ENCODE peak calls at places on chromosomes 11 and 22, in five cellular contexts. Y is heart left ventricle, H is mucosa of descending colon, J is Karpas-422, Q is endothelial cell of umbilical vein. U is an unnamed sample.

GRCh38 chr11:45265963-45266692 is 20.0 kb downstream of the SYT13 start:
- DNase-seq in Y (no peak), H (no peak), J (no peak), Q (no peak), U (no peak)

GRCh38 chr11:11534981-11535380 is 86.8 kb downstream of the GALNT18 start:
- DNase-seq in Y (no peak), H (no peak), J (no peak), Q (no peak), U (peak; percentile 88)

GRCh38 chr11:66322732-66323427 is 6.0 kb upstream of the CD248 start:
- DNase-seq in Y (peak; percentile 76), H (no peak), J (no peak), Q (no peak), U (peak; percentile 80)

GRCh38 chr11:65445101-65445603 is 22.6 kb downstream of the NEAT1 start:
- DNase-seq in Y (no peak), H (no peak), J (peak; percentile 55), Q (peak; percentile 56), U (no peak)

GRCh38 chr11:6202036-6202435 is 3.0 kb downstream of the OR52W1 start:
- DNase-seq in Y (no peak), H (no peak), J (no peak), Q (no peak), U (no peak)

GRCh38 chr22:19784396-19785175 is 24.0 kb downstream of the TBX1 start:
- DNase-seq in Y (peak; percentile 61), H (no peak), J (no peak), Q (no peak), U (no peak)

GRCh38 chr11:130891326-130891725 is 25.0 kb downstream of the SNX19 start:
- DNase-seq in Y (no peak), H (no peak), J (no peak), Q (peak; percentile 80), U (no peak)

GRCh38 chr11:130806746-130807145 is 109.5 kb downstream of the SNX19 start:
- DNase-seq in Y (no peak), H (no peak), J (peak; percentile 52), Q (no peak), U (no peak)

GRCh38 chr11:75349540-75350116 is 1.8 kb downstream of the ARRB1 start:
- DNase-seq in Y (peak; percentile 74), H (peak; percentile 61), J (no peak), Q (peak; percentile 59), U (peak; percentile 76)

GRCh38 chr11:103792981-103793468 is 243.4 kb upstream of the DDI1 start:
- DNase-seq in Y (no peak), H (no peak), J (no peak), Q (no peak), U (no peak)

GRCh38 chr11:94400839-94401772 is at the start of gene GPR83:
- DNase-seq in Y (no peak), H (no peak), J (no peak), Q (peak; percentile 18), U (no peak)

GRCh38 chr11:45580399-45580798 is 85.0 kb downstream of the CHST1 start:
- DNase-seq in Y (no peak), H (no peak), J (peak; percentile 61), Q (peak; percentile 44), U (no peak)

GRCh38 chr11:48307760-48308386 is 1.9 kb downstream of the OR4S1 start:
- DNase-seq in Y (no peak), H (peak; percentile 37), J (peak; percentile 93), Q (peak; percentile 45), U (no peak)

GRCh38 chr22:48745842-48746788 is 1081.6 kb downstream of the BRD1 start:
- DNase-seq in Y (no peak), H (peak; percentile 10), J (no peak), Q (no peak), U (no peak)

GRCh38 chr11:65316979-65317786 is 2.5 kb downstream of the CDC42EP2 start:
- DNase-seq in Y (peak; percentile 82), H (peak; percentile 83), J (peak; percentile 49), Q (peak; percentile 80), U (peak; percentile 70)

GRCh38 chr22:49216579-49216978 is 611.1 kb downstream of the BRD1 start:
- DNase-seq in Y (no peak), H (no peak), J (no peak), Q (no peak), U (peak; percentile 23)

GRCh38 chr11:120834686-120835225 is 189.1 kb upstream of the TBCEL start:
- DNase-seq in Y (no peak), H (no peak), J (no peak), Q (no peak), U (no peak)

GRCh38 chr11:17865765-17866428 is 131.3 kb downstream of the KCNC1 start:
- DNase-seq in Y (no peak), H (no peak), J (no peak), Q (no peak), U (no peak)

GRCh38 chr11:110065189-110065588 is 28.0 kb upstream of the ZC3H12C start:
- DNase-seq in Y (no peak), H (no peak), J (no peak), Q (no peak), U (no peak)

GRCh38 chr11:69594481-69594880 is 46.5 kb upstream of the CCND1 start:
- DNase-seq in Y (no peak), H (no peak), J (no peak), Q (no peak), U (no peak)

GRCh38 chr22:46754110-46754799 is 8.2 kb upstream of the TBC1D22A start:
- DNase-seq in Y (peak; percentile 96), H (peak; percentile 92), J (no peak), Q (peak; percentile 99), U (peak; percentile 98)

GRCh38 chr11:13698147-13698546 is 29.7 kb downstream of the FAR1 start:
- DNase-seq in Y (no peak), H (no peak), J (no peak), Q (peak; percentile 27), U (no peak)

GRCh38 chr11:13694115-13694514 is 25.6 kb downstream of the FAR1 start:
- DNase-seq in Y (no peak), H (no peak), J (no peak), Q (no peak), U (no peak)

GRCh38 chr11:13699041-13699440 is 30.6 kb downstream of the FAR1 start:
- DNase-seq in Y (no peak), H (no peak), J (no peak), Q (no peak), U (no peak)

GRCh38 chr11:13697710-13698109 is 29.2 kb downstream of the FAR1 start:
- DNase-seq in Y (no peak), H (no peak), J (no peak), Q (no peak), U (no peak)

GRCh38 chr11:13695886-13696285 is 27.4 kb downstream of the FAR1 start:
- DNase-seq in Y (no peak), H (no peak), J (no peak), Q (no peak), U (no peak)
- H3K4me3 ChIP-seq in Y (no peak overlapping the region), H (no peak overlapping the region), J (no peak overlapping the region), Q (no peak overlapping the region), U (no peak overlapping the region)

GRCh38 chr11:119188067-119188466 is 2.8 kb downstream of the NHERF4 start:
- DNase-seq in Y (no peak), H (no peak), J (no peak), Q (no peak), U (no peak)

GRCh38 chr11:119187123-119187892 is 2.0 kb downstream of the NHERF4 start:
- DNase-seq in Y (no peak), H (no peak), J (no peak), Q (no peak), U (no peak)

GRCh38 chr11:119188887-119189286 is 3.6 kb downstream of the NHERF4 start:
- DNase-seq in Y (no peak), H (no peak), J (no peak), Q (no peak), U (no peak)

GRCh38 chr11:119189393-119189792 is 4.1 kb downstream of the NHERF4 start:
- DNase-seq in Y (no peak), H (no peak), J (no peak), Q (no peak), U (no peak)

DNA sequence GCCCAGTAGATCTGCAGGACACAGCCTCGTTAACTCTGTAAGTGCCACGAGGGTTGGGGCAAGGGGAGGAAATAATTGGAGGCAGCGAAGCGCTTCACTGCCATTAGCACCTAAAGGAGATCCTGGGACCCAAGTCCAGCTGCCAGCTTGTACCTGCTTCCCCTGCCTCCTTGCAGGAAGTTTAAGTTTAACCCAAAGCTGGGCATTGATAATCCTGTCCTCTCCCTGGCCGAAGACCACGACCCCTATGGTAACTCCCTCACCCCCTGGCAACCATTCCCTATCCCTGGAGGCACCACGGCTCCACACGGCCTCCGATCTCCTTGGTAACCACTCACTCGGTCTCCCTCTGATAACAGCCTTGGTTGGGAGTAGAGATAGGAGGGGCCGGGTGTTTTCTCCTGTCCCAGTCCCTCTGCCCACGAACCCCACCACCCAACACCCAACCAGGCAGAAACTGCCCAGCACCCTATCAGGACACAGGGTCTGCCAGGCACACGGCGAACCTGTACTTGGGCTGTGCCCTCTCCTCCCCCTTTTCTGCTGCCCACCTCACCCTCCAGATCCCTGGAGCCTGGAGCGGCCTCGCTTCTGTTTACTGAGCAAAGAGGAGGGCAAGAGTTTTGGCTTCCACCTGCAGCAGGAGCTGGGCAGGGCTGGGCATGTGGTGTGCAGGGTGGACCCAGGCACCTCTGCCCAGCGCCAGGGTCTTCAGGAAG is 800 bp downstream of the NHERF4 start:
- DNase-seq in Y (no peak), H (no peak), J (no peak), Q (no peak), U (no peak)
- H3K4me3 ChIP-seq in Y (no peak overlapping the region), H (peak overlapping the region; percentile 24), J (no peak overlapping the region), Q (no peak overlapping the region), U (no peak overlapping the region)

DNA sequence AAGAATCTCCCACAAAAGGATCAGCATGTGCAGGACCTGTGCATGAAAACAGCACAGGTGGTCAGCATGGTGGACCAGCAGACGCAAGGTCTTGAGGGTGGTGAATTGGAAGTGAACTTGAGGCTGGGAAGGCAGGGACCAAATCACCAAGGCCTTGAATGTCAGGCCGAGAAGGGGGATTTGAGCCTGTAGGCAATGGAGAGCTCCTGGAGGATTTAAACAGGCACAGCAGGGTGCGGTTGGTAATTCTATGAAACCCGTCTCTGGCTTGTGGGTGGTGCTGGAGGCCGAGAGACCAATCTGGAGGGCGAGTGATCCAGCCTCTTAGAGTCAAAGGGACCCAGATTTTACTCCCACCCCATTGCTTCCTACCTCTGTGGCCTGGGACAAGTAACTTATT is 2.4 kb downstream of the TSKU start:
- DNase-seq in Y (no peak), H (no peak), J (no peak), Q (no peak), U (no peak)
- H3K4me3 ChIP-seq in Y (peak overlapping the region; percentile 89), H (no peak overlapping the region), J (no peak overlapping the region), Q (no peak overlapping the region), U (no peak overlapping the region)

DNA sequence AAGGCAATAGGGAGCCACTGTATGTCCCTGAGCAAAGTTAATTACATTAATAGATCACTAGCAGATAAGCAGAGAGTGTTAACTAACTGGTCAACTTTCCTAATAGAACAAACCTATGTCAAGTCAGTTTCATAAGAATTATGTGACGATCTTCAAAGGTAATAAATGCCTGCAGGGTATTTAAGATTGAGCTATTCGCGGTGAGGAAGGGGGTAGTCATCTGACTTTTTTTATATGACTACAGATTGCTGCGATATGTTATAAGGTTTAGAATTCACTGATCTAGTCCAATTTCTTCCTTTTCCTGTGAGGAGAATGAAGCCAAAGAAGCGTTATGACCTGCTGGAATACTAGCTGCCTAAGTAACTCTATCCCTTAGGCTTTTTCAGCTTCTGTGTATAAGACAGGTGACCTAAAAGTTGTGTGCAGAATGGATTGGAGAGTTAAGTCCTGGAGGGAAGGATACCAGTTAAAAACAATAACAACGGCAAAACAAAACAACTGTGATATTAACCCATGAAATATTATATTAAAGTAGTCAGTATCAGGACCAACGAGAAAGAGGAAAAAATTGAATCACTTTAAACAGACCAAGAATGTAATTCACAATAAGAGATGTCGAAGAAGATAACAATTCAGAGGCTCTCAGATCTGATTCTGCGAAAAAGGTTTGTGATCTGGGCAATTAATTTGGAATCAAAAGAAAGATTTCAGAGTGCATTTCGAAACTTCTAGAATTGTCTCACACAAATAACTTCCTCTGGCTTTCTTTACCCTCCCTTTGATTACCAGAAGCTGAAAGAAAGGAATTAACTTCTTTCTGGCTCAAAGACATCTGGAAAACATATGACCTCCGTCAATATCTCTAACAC is 645 bp downstream of the CASP4 start:
- DNase-seq in Y (no peak), H (no peak), J (no peak), Q (peak; percentile 75), U (no peak)
- H3K4me3 ChIP-seq in Y (peak overlapping the region; percentile 62), H (peak overlapping the region; percentile 28), J (peak overlapping the region; percentile 65), Q (peak overlapping the region; percentile 93), U (peak overlapping the region; percentile 100)

U was measured in aorta.